ENCODE peak calls at places on chromosomes 13 and 19, in six cellular contexts. One of them, this sample, is unnamed.

GRCh38 chr13:21884299-21884878 is 213.5 kb downstream of the FGF9 start:
- DNase-seq in CD8-positive, alpha-beta T cell: no peak
- DNase-seq in RCC 7860: no peak
- DNase-seq in body of pancreas: no peak
- DNase-seq in cardiac fibroblast: no peak
- DNase-seq in left colon: no peak
- DNase-seq in this sample: no peak

GRCh38 chr19:41355802-41356201 is 2.1 kb upstream of the TGFB1 start:
- DNase-seq in cardiac fibroblast: no peak
- DNase-seq in left colon: no peak
- DNase-seq in RCC 7860: no peak
- DNase-seq in body of pancreas: no peak
- DNase-seq in CD8-positive, alpha-beta T cell: no peak
- DNase-seq in this sample: no peak

GRCh38 chr13:33642374-33643065 is 175.4 kb upstream of the RFC3 start:
- DNase-seq in RCC 7860: no peak
- DNase-seq in body of pancreas: peak; percentile 71
- DNase-seq in left colon: peak; percentile 41
- DNase-seq in CD8-positive, alpha-beta T cell: no peak
- DNase-seq in cardiac fibroblast: peak; percentile 97
- DNase-seq in this sample: no peak

GRCh38 chr13:26324867-26325266 is 70.9 kb downstream of the CDK8 start:
- DNase-seq in left colon: no peak
- DNase-seq in RCC 7860: no peak
- DNase-seq in cardiac fibroblast: no peak
- DNase-seq in body of pancreas: no peak
- DNase-seq in CD8-positive, alpha-beta T cell: no peak
- DNase-seq in this sample: no peak

GRCh38 chr19:55643003-55643732 is at the start of gene ZNF581:
- DNase-seq in RCC 7860: peak; percentile 59
- DNase-seq in cardiac fibroblast: peak; percentile 82
- DNase-seq in body of pancreas: peak; percentile 79
- DNase-seq in CD8-positive, alpha-beta T cell: peak; percentile 77
- DNase-seq in left colon: peak; percentile 73
- DNase-seq in this sample: no peak

GRCh38 chr13:105327727-105328126 is 1207.7 kb downstream of the EFNB2 start:
- DNase-seq in CD8-positive, alpha-beta T cell: no peak
- DNase-seq in left colon: no peak
- DNase-seq in RCC 7860: no peak
- DNase-seq in body of pancreas: no peak
- DNase-seq in cardiac fibroblast: no peak
- DNase-seq in this sample: no peak

GRCh38 chr13:42926555-42926954 is 65.5 kb downstream of the EPSTI1 start:
- DNase-seq in cardiac fibroblast: peak; percentile 9
- DNase-seq in CD8-positive, alpha-beta T cell: no peak
- DNase-seq in body of pancreas: no peak
- DNase-seq in RCC 7860: no peak
- DNase-seq in left colon: no peak
- DNase-seq in this sample: no peak

GRCh38 chr13:23966691-23967615 is 69.7 kb upstream of the C1QTNF9B start:
- DNase-seq in RCC 7860: no peak
- DNase-seq in CD8-positive, alpha-beta T cell: no peak
- DNase-seq in cardiac fibroblast: no peak
- DNase-seq in left colon: no peak
- DNase-seq in body of pancreas: no peak
- DNase-seq in this sample: no peak

GRCh38 chr13:32857689-32858088 is 158.5 kb upstream of the KL start:
- DNase-seq in cardiac fibroblast: no peak
- DNase-seq in CD8-positive, alpha-beta T cell: no peak
- DNase-seq in body of pancreas: no peak
- DNase-seq in left colon: no peak
- DNase-seq in RCC 7860: no peak
- DNase-seq in this sample: no peak

GRCh38 chr19:31312004-31312403 is 37.2 kb downstream of the TSHZ3 start:
- DNase-seq in CD8-positive, alpha-beta T cell: no peak
- DNase-seq in RCC 7860: peak; percentile 57
- DNase-seq in body of pancreas: peak; percentile 59
- DNase-seq in left colon: no peak
- DNase-seq in cardiac fibroblast: peak; percentile 91
- DNase-seq in this sample: peak; percentile 15

This sample was measured in stimulated activated CD8-positive, alpha-beta memory T cell treated with anti-CD3 and anti-CD28 coated beads, Interleukin-15, amount 100 ng/mL, for 48 hours.